ENCODE peak calls at places on chromosome 6, in six cellular contexts. K is GM23248; L is spleen; U is H9; Q is CD4-positive, alpha-beta T cell; R is psoas muscle. N is an unnamed sample.

GRCh38 chr6:149425754-149426153 is 25.7 kb downstream of the SUMO4 start:
- DNase-seq in K (no peak), L (no peak), U (no peak), Q (no peak), R (no peak), N (no peak)

GRCh38 chr6:73451166-73452106 is 661 bp downstream of the CGAS start:
- DNase-seq in K (peak), L (peak), U (peak), Q (peak), R (peak), N (no peak)

GRCh38 chr6:13742961-13743735 is 31.5 kb upstream of the RANBP9 start:
- DNase-seq in K (no peak), L (no peak), U (no peak), Q (no peak), R (no peak), N (no peak)

GRCh38 chr6:143176090-143177021 is 115.7 kb downstream of the AIG1 start:
- DNase-seq in K (peak), L (no peak), U (peak), Q (no peak), R (no peak), N (peak)

GRCh38 chr6:138592698-138593097 is 93.4 kb upstream of the NHSL1 start:
- DNase-seq in K (no peak), L (no peak), U (no peak), Q (no peak), R (no peak), N (no peak)

GRCh38 chr6:113147544-113147943 is 709.6 kb upstream of the MARCKS start:
- DNase-seq in K (peak), L (no peak), U (no peak), Q (no peak), R (no peak), N (no peak)

GRCh38 chr6:137856138-137856898 is 10.7 kb upstream of the TNFAIP3 start:
- DNase-seq in K (no peak), L (no peak), U (no peak), Q (no peak), R (no peak), N (no peak)

GRCh38 chr6:161104966-161105365 is 113.4 kb downstream of the MAP3K4 start:
- DNase-seq in K (peak), L (no peak), U (no peak), Q (no peak), R (no peak), N (peak)

GRCh38 chr6:107173779-107174178 is 58.5 kb upstream of the BEND3 start:
- DNase-seq in K (peak), L (no peak), U (no peak), Q (no peak), R (no peak), N (no peak)

GRCh38 chr6:137862419-137863125 is 4.5 kb upstream of the TNFAIP3 start:
- DNase-seq in K (no peak), L (no peak), U (no peak), Q (no peak), R (no peak), N (no peak)

GRCh38 chr6:12570461-12571030 is 146.0 kb upstream of the PHACTR1 start:
- DNase-seq in K (peak), L (no peak), U (no peak), Q (no peak), R (no peak), N (no peak)

GRCh38 chr6:111612379-111612778 is 6.7 kb upstream of the TRAF3IP2 start:
- DNase-seq in K (no peak), L (no peak), U (no peak), Q (no peak), R (no peak), N (no peak)

GRCh38 chr6:134211297-134211696 is 106.6 kb downstream of the SGK1 start:
- DNase-seq in K (no peak), L (no peak), U (no peak), Q (no peak), R (no peak), N (no peak)

GRCh38 chr6:134221250-134221649 is 96.7 kb downstream of the SGK1 start:
- DNase-seq in K (no peak), L (no peak), U (no peak), Q (no peak), R (no peak), N (no peak)

GRCh38 chr6:134217516-134218140 is 100.3 kb downstream of the SGK1 start:
- DNase-seq in K (peak), L (no peak), U (no peak), Q (no peak), R (no peak), N (no peak)

GRCh38 chr6:134217110-134217509 is 100.8 kb downstream of the SGK1 start:
- DNase-seq in K (peak), L (no peak), U (no peak), Q (no peak), R (no peak), N (no peak)

GRCh38 chr6:134216304-134217029 is 101.4 kb downstream of the SGK1 start:
- DNase-seq in K (no peak), L (no peak), U (no peak), Q (no peak), R (no peak), N (peak)
- H3K27ac ChIP-seq in K (peak), L (peak), U (no peak), Q (no peak), R (no peak), N (no peak)

GRCh38 chr6:5191222-5191621 is 69.5 kb downstream of the LYRM4 start:
- DNase-seq in K (no peak), L (no peak), U (no peak), Q (no peak), R (no peak), N (no peak)
- H3K27ac ChIP-seq in K (peak), L (no peak), U (no peak), Q (no peak), R (no peak), N (no peak)

GRCh38 chr6:40349092-40349491 is 238.1 kb downstream of the LRFN2 start:
- DNase-seq in K (no peak), L (no peak), U (peak), Q (no peak), R (no peak), N (no peak)
- H3K27ac ChIP-seq in K (no peak), L (no peak), U (no peak), Q (no peak), R (no peak), N (no peak)

GRCh38 chr6:160058603-160059215 is 62.9 kb upstream of the SLC22A1 start:
- DNase-seq in K (no peak), L (no peak), U (no peak), Q (no peak), R (no peak), N (no peak)
- H3K27ac ChIP-seq in K (no peak), L (no peak), U (no peak), Q (no peak), R (peak), N (no peak)

GRCh38 chr6:35092362-35093117 is 48.6 kb downstream of the TCP11 start:
- DNase-seq in K (peak), L (no peak), U (no peak), Q (no peak), R (peak), N (no peak)
- H3K27ac ChIP-seq in K (peak), L (no peak), U (no peak), Q (no peak), R (peak), N (no peak)

GRCh38 chr6:104940881-104941693 is 15.8 kb upstream of the LIN28B start:
- DNase-seq in K (peak), L (peak), U (peak), Q (no peak), R (peak), N (no peak)
- H3K27ac ChIP-seq in K (no peak), L (no peak), U (no peak), Q (no peak), R (no peak), N (no peak)

GRCh38 chr6:37127961-37128862 is 41.7 kb upstream of the PIM1 start:
- DNase-seq in K (peak), L (no peak), U (no peak), Q (no peak), R (no peak), N (peak)

GRCh38 chr6:37123957-37124729 is 45.8 kb upstream of the PIM1 start:
- DNase-seq in K (no peak), L (no peak), U (peak), Q (no peak), R (no peak), N (no peak)

GRCh38 chr6:37126554-37126906 is 43.4 kb upstream of the PIM1 start:
- DNase-seq in K (no peak), L (no peak), U (no peak), Q (no peak), R (no peak), N (no peak)

GRCh38 chr6:37125779-37126553 is 44.0 kb upstream of the PIM1 start:
- DNase-seq in K (no peak), L (no peak), U (peak), Q (no peak), R (no peak), N (no peak)

DNA sequence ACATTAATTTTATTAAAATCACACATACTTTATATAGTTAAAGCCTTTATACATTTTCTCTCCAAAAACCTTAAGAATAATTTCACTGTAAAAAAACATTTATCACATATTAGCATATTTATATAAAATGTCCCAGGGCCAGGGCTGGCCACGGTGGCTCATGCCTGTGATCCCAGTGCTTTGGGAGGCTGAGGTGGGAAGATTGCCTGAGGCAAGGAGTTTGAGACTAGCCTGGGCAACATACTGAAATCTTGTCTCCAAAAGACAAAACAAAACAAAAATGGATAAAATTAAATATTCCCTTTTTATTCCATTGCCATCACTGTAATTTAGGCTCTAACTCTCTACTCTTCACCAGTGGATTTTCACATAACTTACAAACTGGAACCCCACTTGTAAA is 43.0 kb upstream of the PIM1 start:
- DNase-seq in K (no peak), L (no peak), U (no peak), Q (no peak), R (no peak), N (no peak)
- H3K27ac ChIP-seq in K (no peak), L (no peak), U (peak), Q (no peak), R (no peak), N (peak)

DNA sequence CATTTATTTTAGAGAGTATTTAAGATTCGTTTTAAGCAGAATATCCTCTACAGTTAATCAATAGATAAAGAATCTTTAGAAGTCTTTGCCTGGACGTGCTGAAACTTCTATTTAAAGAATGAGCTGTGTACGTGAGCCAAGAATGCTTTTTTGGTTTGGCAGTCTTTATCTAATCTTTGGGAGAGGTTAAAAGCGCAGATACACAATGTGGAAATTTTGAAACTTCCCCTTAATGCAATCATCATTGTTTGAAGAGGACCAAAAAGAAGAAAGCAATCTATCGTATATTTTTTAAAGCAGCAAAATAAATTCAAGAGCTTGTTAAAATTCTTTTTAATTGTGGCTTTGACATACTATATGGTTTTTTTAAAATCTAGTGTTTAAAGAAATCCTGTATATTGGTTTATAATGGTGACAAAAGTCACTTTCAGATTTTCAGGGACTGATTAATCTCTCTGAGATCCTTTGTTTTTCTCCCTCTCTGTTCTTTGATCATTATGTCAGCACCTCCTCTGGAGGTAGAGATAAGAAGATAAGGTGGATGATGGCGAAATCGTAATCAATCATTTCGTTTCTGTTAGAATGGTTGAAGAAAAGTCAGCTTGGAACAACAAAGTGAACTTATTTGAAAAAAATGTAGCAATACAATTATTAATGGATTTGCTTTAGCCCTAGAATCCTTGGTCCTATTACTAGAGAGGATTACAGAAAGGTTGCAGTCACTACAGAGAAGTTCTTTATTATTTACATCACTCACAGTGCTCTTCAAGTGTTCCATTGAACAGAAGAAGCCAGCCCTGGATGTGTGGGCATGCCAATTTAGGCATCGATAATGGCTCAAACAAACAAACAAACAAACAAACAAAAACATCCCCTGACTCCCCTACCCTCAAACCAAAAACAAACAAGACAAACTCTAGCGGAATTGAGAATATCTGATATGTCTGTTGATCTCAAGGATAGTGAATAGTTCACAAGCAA is 92.3 kb upstream of the FAM184A start:
- DNase-seq in K (no peak), L (no peak), U (no peak), Q (no peak), R (no peak), N (no peak)
- H3K27ac ChIP-seq in K (no peak), L (no peak), U (no peak), Q (no peak), R (no peak), N (no peak)

GRCh38 chr6:125153541-125154183 is at the start of gene TPD52L1:
- DNase-seq in K (peak), L (peak), U (peak), Q (peak), R (peak), N (peak)

GRCh38 chr6:125156496-125156895 is 2.9 kb downstream of the TPD52L1 start:
- DNase-seq in K (no peak), L (no peak), U (no peak), Q (no peak), R (no peak), N (no peak)

GRCh38 chr6:125154184-125155135 is 887 bp downstream of the TPD52L1 start:
- DNase-seq in K (peak), L (peak), U (peak), Q (no peak), R (peak), N (no peak)

GRCh38 chr6:125157280-125157679 is 3.7 kb downstream of the TPD52L1 start:
- DNase-seq in K (no peak), L (no peak), U (no peak), Q (no peak), R (no peak), N (no peak)

DNA sequence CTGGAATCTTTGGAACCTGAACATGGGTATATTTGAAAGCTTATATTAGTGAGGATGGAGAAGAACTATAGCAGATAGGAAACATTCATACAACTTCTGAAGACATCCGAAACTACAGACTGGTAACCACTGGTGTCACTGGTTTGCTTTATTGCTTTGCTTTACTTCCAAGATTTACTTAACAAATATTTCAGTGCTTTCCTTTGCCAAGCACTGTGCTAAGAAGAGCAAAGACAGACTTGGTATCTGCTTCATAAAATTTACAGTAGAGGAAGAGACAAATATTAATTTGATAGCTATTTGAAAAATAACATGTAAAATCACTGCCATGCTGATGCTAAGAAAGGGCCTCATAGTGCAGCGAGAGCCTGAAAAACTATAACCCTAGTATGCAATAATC is 1.8 kb downstream of the TPD52L1 start:
- DNase-seq in K (no peak), L (no peak), U (no peak), Q (no peak), R (no peak), N (no peak)
- H3K27ac ChIP-seq in K (no peak), L (no peak), U (no peak), Q (no peak), R (peak), N (peak)

N was measured in epithelial cell of prostate.